ENCODE peak calls at places on chromosomes 4 and X, in eight cellular contexts. E is tibial artery; Q is left ventricle myocardium inferior; A is pancreas; P is tibial nerve; I is neuronal stem cell; H is CD8-positive, alpha-beta memory T cell; K is heart left ventricle. C is an unnamed sample.

GRCh38 chr4:25090516-25090915 is 59.8 kb upstream of the LGI2 start:
- DNase-seq in I (no peak), A (no peak), K (no peak), H (no peak), Q (no peak), E (no peak), P (no peak), C (no peak)

GRCh38 chr4:182973421-182974340 is 56.5 kb upstream of the DCTD start:
- DNase-seq in H (no peak), K (no peak), Q (no peak), I (no peak), A (no peak), P (no peak), E (no peak), C (no peak)

GRCh38 chr4:100907465-100908454 is 389.9 kb upstream of the EMCN start:
- DNase-seq in K (no peak), A (no peak), E (no peak), Q (no peak), P (no peak), H (no peak), I (no peak), C (no peak)

GRCh38 chr4:153471691-153472080 is 5.5 kb downstream of the TMEM131L start:
- DNase-seq in I (no peak), H (peak; percentile 64), P (no peak), A (no peak), Q (no peak), K (no peak), E (no peak), C (no peak)

GRCh38 chrX:103417933-103418332 is 41.6 kb downstream of the BEX3 start:
- DNase-seq in Q (no peak), A (no peak), K (no peak), H (no peak), P (no peak), E (no peak), I (no peak), C (no peak)

GRCh38 chr4:152109585-152110509 is 349.0 kb upstream of the GATB start:
- DNase-seq in H (no peak), Q (no peak), A (no peak), E (no peak), I (no peak), K (peak; percentile 57), P (no peak), C (no peak)

GRCh38 chrX:75421688-75422087 is 101.1 kb downstream of the ZDHHC15 start:
- DNase-seq in E (no peak), I (no peak), K (no peak), Q (no peak), H (no peak), P (no peak), A (no peak), C (no peak)

GRCh38 chr4:120008957-120009356 is 57.7 kb downstream of the MAD2L1 start:
- DNase-seq in E (no peak), H (no peak), A (no peak), Q (no peak), P (no peak), K (no peak), I (no peak), C (no peak)

GRCh38 chr4:154010377-154010776 is 221.5 kb upstream of the SFRP2 start:
- DNase-seq in P (no peak), Q (no peak), H (no peak), I (no peak), E (no peak), A (no peak), K (no peak), C (no peak)

GRCh38 chr4:61064636-61065035 is 135.5 kb upstream of the ADGRL3 start:
- DNase-seq in P (no peak), I (no peak), E (no peak), A (no peak), Q (no peak), H (no peak), K (no peak), C (no peak)

GRCh38 chr4:168623011-168623410 is 126.2 kb downstream of the PALLD start:
- DNase-seq in H (no peak), E (no peak), P (no peak), A (no peak), I (no peak), Q (no peak), K (no peak), C (no peak)

GRCh38 chr4:139901516-139902327 is 236.1 kb downstream of the MGST2 start:
- DNase-seq in I (no peak), P (no peak), K (no peak), E (no peak), H (no peak), Q (no peak), A (no peak), C (peak; percentile 76)

GRCh38 chrX:77820328-77820727 is 34.3 kb upstream of the ATRX start:
- DNase-seq in A (no peak), H (no peak), P (no peak), K (no peak), E (no peak), I (no peak), Q (no peak), C (no peak)

GRCh38 chrX:110116581-110116980 is 113.7 kb downstream of the TMEM164 start:
- DNase-seq in I (no peak), E (no peak), P (no peak), H (no peak), Q (no peak), K (no peak), A (no peak), C (no peak)

GRCh38 chr4:56004235-56004634 is 55.5 kb downstream of the CEP135 start:
- DNase-seq in Q (no peak), E (no peak), K (no peak), H (no peak), P (no peak), I (no peak), A (no peak), C (no peak)

GRCh38 chr4:56003606-56004005 is 54.9 kb downstream of the CEP135 start:
- DNase-seq in Q (no peak), I (no peak), A (no peak), K (no peak), E (no peak), H (no peak), P (no peak), C (no peak)

DNA sequence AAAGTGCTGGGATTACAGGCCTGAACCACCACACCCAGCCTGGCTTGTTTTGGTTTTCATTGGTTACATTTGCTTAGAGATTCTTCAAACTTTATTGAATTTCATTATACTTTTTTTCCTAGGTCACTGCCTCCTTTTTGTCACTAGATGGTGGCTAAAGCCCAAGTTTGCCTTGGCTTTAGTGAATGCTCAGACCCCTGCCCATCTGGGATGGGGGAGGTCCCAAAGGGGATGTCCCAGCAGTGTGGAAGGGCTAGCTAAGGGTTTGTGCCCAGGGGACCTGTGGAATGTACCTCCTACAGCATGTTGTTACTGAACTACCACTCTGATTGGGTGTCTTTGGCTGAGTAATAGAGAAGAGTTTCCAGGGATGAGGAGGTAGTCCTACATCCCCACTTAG is 58.4 kb downstream of the CEP135 start:
- DNase-seq in A (no peak), I (no peak), H (no peak), Q (no peak), E (no peak), P (no peak), K (no peak), C (no peak)
- H3K36me3 ChIP-seq in A (peaks cover 7% of the 10 kb centered on the region), I (peaks cover 93% of the 10 kb centered on the region), H (peaks cover 11% of the 10 kb centered on the region), Q (peaks cover 85% of the 10 kb centered on the region), E (peaks cover 49% of the 10 kb centered on the region), P (no peaks in the 10 kb centered on the region), K (peaks cover 50% of the 10 kb centered on the region), C (peaks cover 55% of the 10 kb centered on the region)

DNA sequence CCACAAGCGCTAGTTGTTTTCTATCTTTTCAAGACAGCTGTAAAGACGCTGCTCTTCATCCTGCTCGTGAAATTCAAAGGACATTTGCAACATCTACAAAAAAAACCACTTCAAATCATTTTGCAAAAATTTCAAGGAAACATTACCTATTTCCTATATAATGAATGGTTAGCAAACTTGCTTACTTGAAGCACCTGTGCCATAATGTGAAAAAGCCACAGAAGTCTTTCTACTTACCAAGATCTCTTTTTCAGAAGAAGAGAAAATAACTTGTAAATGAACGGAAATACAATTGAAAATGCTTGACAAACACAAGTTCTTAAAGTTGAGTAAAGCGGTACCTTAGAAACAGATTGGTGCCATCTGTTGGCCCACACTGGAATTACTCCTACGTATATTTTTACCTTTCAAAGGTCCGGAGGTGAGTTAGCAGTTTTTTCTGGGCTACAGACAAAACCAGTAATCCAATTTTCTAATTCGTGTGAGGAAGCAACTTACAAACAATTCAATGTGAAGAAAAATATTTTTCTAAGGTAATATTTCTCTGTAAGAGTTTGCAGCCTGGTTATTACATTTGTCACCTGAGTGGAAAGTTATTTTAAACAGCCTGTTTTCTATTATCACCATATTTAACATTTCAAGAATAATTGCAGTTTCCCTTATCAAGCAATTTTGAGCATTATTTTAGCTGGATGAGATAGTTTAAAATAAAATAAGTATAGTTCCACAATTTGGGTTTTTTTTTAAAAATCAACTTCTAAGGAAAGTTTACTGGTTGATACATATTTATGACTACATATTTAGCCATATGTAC is at the start of gene TLR6:
- DNase-seq in Q (no peak), E (no peak), I (peak; percentile 29), P (peak; percentile 77), A (peak; percentile 37), H (peak; percentile 65), K (no peak), C (peak; percentile 63)
- H3K4me3 ChIP-seq in Q (peak within 1 kb of the TSS; percentile 30), E (peak within 1 kb of the TSS; percentile 7), I (no peak within 1 kb of the TSS), P (peak within 1 kb of the TSS; percentile 5), A (no peak within 1 kb of the TSS), H (peak within 1 kb of the TSS; percentile 11), K (no peak within 1 kb of the TSS), C (peak within 1 kb of the TSS; percentile 26)

DNA sequence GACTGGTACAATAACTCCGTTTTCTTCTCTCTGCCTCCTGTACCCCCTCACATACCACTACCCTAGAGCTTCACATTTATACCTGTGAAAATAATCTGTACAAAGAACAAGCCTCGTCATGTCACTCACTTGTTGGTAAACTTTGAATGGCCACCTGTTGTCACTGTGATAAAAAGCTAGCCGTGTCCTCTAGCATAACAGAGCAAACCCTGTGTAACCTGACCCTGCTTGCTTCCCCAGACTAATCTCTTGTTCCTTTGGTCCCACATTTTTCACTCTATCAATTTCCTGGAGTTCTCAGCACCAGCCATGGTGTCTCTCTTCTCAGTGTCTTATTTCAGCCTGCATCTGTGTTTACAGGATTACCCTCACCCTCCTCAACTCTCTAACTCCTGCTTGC is 1475.9 kb upstream of the TENM3 start:
- DNase-seq in K (no peak), P (no peak), I (no peak), H (no peak), Q (no peak), A (no peak), E (no peak), C (no peak)
- H3K27ac ChIP-seq in K (no peak overlapping the region), P (no peak overlapping the region), I (peak overlapping the region; percentile 51), H (no peak overlapping the region), Q (no peak overlapping the region), A (no peak overlapping the region), E (no peak overlapping the region), C (no peak overlapping the region)

DNA sequence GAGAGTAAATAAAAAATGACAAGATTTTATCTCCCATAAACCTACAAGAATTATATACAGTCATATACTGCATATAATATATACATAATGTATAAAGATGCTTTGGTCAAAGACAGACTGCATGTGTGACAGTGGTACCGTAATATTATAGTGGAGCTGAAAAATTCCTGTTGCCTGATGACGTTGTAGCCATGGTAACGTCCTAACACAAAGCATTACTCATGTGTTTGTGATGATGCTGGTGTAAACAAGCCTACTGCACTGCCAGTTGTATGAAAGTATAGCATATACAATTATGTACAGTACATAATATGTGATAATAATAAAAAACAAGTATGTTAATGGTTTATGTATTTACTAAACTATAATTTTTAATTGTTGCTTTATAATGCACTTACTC is 245.2 kb upstream of the CENPE start:
- DNase-seq in P (no peak), H (no peak), A (no peak), E (no peak), Q (no peak), I (no peak), K (no peak), C (no peak)
- H3K36me3 ChIP-seq in P (no peaks in the 10 kb centered on the region), H (no peaks in the 10 kb centered on the region), A (no peaks in the 10 kb centered on the region), E (no peaks in the 10 kb centered on the region), Q (no peaks in the 10 kb centered on the region), I (no peaks in the 10 kb centered on the region), K (no peaks in the 10 kb centered on the region), C (no peaks in the 10 kb centered on the region)

C was measured in SJSA1.